ENCODE peak calls at places on chromosomes 4 and X, in four cellular contexts. E, T, M and G are unnamed samples.

GRCh38 chr4:104425948-104426347 is 68.7 kb downstream of the CXXC4 start:
- DNase-seq in E (no peak), T (no peak), M (no peak), G (no peak)

GRCh38 chrX:2690856-2691542 is at the start of gene CD99:
- DNase-seq in E (peak; percentile 90), M (peak; percentile 91), T (peak; percentile 93), G (peak; percentile 88)

GRCh38 chrX:75229774-75230173 is 44.1 kb upstream of the UPRT start:
- DNase-seq in M (no peak), E (no peak), T (no peak), G (no peak)

GRCh38 chr4:26020083-26020668 is 106.2 kb downstream of the SMIM20 start:
- DNase-seq in E (peak; percentile 83), T (no peak), M (peak; percentile 70), G (no peak)

GRCh38 chrX:155949098-155949497 is 48.4 kb upstream of the IL9R start:
- DNase-seq in T (no peak), M (no peak), E (no peak), G (no peak)

GRCh38 chr4:78565971-78566372 is 14.4 kb downstream of the ANXA3 start:
- DNase-seq in T (no peak), E (peak; percentile 77), M (peak; percentile 73), G (no peak)

GRCh38 chr4:79653871-79654270 is 245.8 kb upstream of the GK2 start:
- DNase-seq in T (no peak), E (no peak), M (no peak), G (no peak)

GRCh38 chr4:8913858-8914460 is 42.3 kb upstream of the HMX1 start:
- DNase-seq in M (no peak), T (peak; percentile 5), E (no peak), G (no peak)

GRCh38 chrX:48631376-48632090 is 34.2 kb downstream of the WDR13 start:
- DNase-seq in M (peak; percentile 85), T (peak; percentile 86), E (peak; percentile 94), G (peak; percentile 77)
- H3K4me3 ChIP-seq in M (peak overlapping the region; percentile 26), T (no peak overlapping the region), E (no peak overlapping the region), G (no peak overlapping the region)

DNA sequence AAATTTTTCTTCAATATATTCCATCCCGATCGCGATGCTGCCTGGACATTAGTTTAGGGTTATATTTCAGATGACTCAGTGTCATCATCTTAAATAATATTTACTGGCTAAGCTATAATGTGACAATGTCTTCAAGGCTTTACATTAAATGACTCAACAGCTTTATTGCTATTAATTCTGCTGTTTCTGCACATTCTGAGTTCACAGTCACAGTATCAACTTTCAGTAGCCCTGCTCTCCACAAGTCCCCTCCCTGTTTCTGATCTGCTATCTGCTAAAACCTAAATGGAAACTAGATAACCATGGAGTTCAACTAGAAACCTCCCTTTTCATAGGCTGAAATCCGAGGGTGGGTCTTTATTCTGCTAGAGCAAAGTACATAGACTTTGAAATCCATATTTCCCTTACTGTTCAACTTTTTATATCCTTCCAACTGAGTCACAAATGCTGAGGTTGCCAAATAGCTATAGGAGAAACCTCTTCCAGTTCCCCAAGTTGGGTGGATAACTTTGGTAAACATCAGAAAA is 5.4 kb upstream of the ACE2 start:
- DNase-seq in M (no peak), T (peak; percentile 38), E (no peak), G (no peak)
- H3K4me3 ChIP-seq in M (no peak overlapping the region), T (no peak overlapping the region), E (no peak overlapping the region), G (no peak overlapping the region)

GRCh38 chrX:136055651-136056221 is 70.5 kb downstream of the SLC9A6 start:
- DNase-seq in T (no peak), M (peak; percentile 95), E (peak; percentile 79), G (peak; percentile 83)
- H3K4me3 ChIP-seq in T (no peak overlapping the region), M (peak overlapping the region; percentile 33), E (no peak overlapping the region), G (no peak overlapping the region)

GRCh38 chr4:183860726-183861125 is 44.4 kb upstream of the STOX2 start:
- DNase-seq in T (no peak), E (no peak), M (no peak), G (no peak)
- H3K4me3 ChIP-seq in T (no peak overlapping the region), E (no peak overlapping the region), M (no peak overlapping the region), G (no peak overlapping the region)

GRCh38 chrX:150257348-150258175 is 105.6 kb upstream of the MAMLD1 start:
- DNase-seq in E (no peak), T (no peak), M (no peak), G (no peak)
- H3K4me3 ChIP-seq in E (no peak overlapping the region), T (no peak overlapping the region), M (no peak overlapping the region), G (no peak overlapping the region)

GRCh38 chrX:33128048-33128805 is 83.1 kb downstream of the DMD start:
- DNase-seq in T (no peak), E (no peak), M (no peak), G (no peak)
- H3K4me3 ChIP-seq in T (no peak overlapping the region), E (no peak overlapping the region), M (no peak overlapping the region), G (no peak overlapping the region)

GRCh38 chr4:150136036-150136435 is 57.8 kb downstream of the DCLK2 start:
- DNase-seq in T (no peak), M (peak; percentile 68), E (peak; percentile 50), G (no peak)
- H3K4me3 ChIP-seq in T (no peak overlapping the region), M (no peak overlapping the region), E (no peak overlapping the region), G (no peak overlapping the region)

GRCh38 chr4:81600511-81601269 is 129.0 kb upstream of the RASGEF1B start:
- DNase-seq in E (no peak), M (no peak), T (no peak), G (no peak)
- H3K4me3 ChIP-seq in E (no peak overlapping the region), M (no peak overlapping the region), T (no peak overlapping the region), G (no peak overlapping the region)

GRCh38 chr4:174209296-174209695 is 74.2 kb downstream of the FBXO8 start:
- DNase-seq in T (no peak), M (peak; percentile 25), E (peak; percentile 24), G (no peak)

GRCh38 chr4:174210952-174211490 is 72.4 kb downstream of the FBXO8 start:
- DNase-seq in E (no peak), M (peak; percentile 22), T (no peak), G (no peak)

GRCh38 chr4:174204194-174204831 is 79.2 kb downstream of the FBXO8 start:
- DNase-seq in M (no peak), T (no peak), E (no peak), G (no peak)

GRCh38 chr4:174210354-174210753 is 73.1 kb downstream of the FBXO8 start:
- DNase-seq in E (no peak), M (no peak), T (no peak), G (no peak)

DNA sequence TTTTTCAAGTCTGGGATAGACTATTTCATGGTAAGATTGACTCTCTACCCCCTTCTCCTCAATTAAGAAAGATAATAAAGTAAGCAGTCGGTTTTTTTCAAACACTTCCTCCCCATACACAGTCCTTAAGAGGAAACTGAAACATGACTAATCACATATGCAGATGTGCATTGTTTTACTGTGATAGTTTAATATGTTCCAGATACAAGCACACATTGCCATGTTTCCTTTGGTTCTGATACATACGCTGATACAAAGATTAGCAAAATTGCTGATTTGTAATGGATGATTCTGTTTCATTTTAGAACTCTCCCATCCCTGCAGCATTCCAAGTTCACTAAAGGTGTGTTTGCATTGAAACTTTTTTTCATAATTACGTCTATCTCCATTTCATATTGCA is 76.1 kb downstream of the FBXO8 start:
- DNase-seq in E (no peak), T (no peak), M (peak; percentile 12), G (no peak)
- H3K4me3 ChIP-seq in E (no peak overlapping the region), T (no peak overlapping the region), M (no peak overlapping the region), G (no peak overlapping the region)